ENCODE peak calls at places on chromosome 10, in nine cellular contexts. One of them, this sample, is unnamed.

GRCh38 chr10:42991442-42992098 is 85.3 kb upstream of the RET start:
- DNase-seq in fibroblast of the conjunctiva: no peak
- DNase-seq in AG10803: no peak
- DNase-seq in myocyte: no peak
- DNase-seq in stimulated activated CD4-positive, alpha-beta T cell treated with anti-CD3 and anti-CD28 coated beads, Interleukin-2, amount 100 ng/mL, for 24 hours: no peak
- DNase-seq in lung: no peak
- DNase-seq in GM04503: no peak
- DNase-seq in skeletal muscle cell: no peak
- DNase-seq in KG1: no peak
- DNase-seq in this sample: no peak

GRCh38 chr10:126240483-126240882 is 147.8 kb downstream of the ADAM12 start:
- DNase-seq in fibroblast of the conjunctiva: no peak
- DNase-seq in AG10803: no peak
- DNase-seq in myocyte: peak
- DNase-seq in stimulated activated CD4-positive, alpha-beta T cell treated with anti-CD3 and anti-CD28 coated beads, Interleukin-2, amount 100 ng/mL, for 24 hours: no peak
- DNase-seq in lung: no peak
- DNase-seq in GM04503: no peak
- DNase-seq in skeletal muscle cell: no peak
- DNase-seq in KG1: no peak
- DNase-seq in this sample: no peak

GRCh38 chr10:129939416-129940275 is 24.4 kb downstream of the EBF3 start:
- DNase-seq in fibroblast of the conjunctiva: no peak
- DNase-seq in AG10803: no peak
- DNase-seq in myocyte: no peak
- DNase-seq in stimulated activated CD4-positive, alpha-beta T cell treated with anti-CD3 and anti-CD28 coated beads, Interleukin-2, amount 100 ng/mL, for 24 hours: no peak
- DNase-seq in lung: no peak
- DNase-seq in GM04503: no peak
- DNase-seq in skeletal muscle cell: no peak
- DNase-seq in KG1: no peak
- DNase-seq in this sample: no peak

GRCh38 chr10:15541376-15541775 is 170.3 kb upstream of the FAM171A1 start:
- DNase-seq in fibroblast of the conjunctiva: no peak
- DNase-seq in AG10803: no peak
- DNase-seq in myocyte: no peak
- DNase-seq in stimulated activated CD4-positive, alpha-beta T cell treated with anti-CD3 and anti-CD28 coated beads, Interleukin-2, amount 100 ng/mL, for 24 hours: no peak
- DNase-seq in lung: no peak
- DNase-seq in GM04503: no peak
- DNase-seq in skeletal muscle cell: no peak
- DNase-seq in KG1: no peak
- DNase-seq in this sample: no peak

GRCh38 chr10:51619365-51619764 is 80.0 kb downstream of the CSTF2T start:
- DNase-seq in fibroblast of the conjunctiva: no peak
- DNase-seq in AG10803: no peak
- DNase-seq in myocyte: no peak
- DNase-seq in stimulated activated CD4-positive, alpha-beta T cell treated with anti-CD3 and anti-CD28 coated beads, Interleukin-2, amount 100 ng/mL, for 24 hours: no peak
- DNase-seq in lung: no peak
- DNase-seq in GM04503: no peak
- DNase-seq in skeletal muscle cell: no peak
- DNase-seq in KG1: no peak
- DNase-seq in this sample: no peak

GRCh38 chr10:47299989-47300931 is at the start of gene GDF10:
- DNase-seq in fibroblast of the conjunctiva: no peak
- DNase-seq in AG10803: no peak
- DNase-seq in myocyte: no peak
- DNase-seq in stimulated activated CD4-positive, alpha-beta T cell treated with anti-CD3 and anti-CD28 coated beads, Interleukin-2, amount 100 ng/mL, for 24 hours: peak
- DNase-seq in lung: no peak
- DNase-seq in GM04503: no peak
- DNase-seq in skeletal muscle cell: no peak
- DNase-seq in KG1: no peak
- DNase-seq in this sample: no peak

GRCh38 chr10:46253076-46254006 is 33.5 kb upstream of the ANTXRL start:
- DNase-seq in fibroblast of the conjunctiva: no peak
- DNase-seq in AG10803: no peak
- DNase-seq in myocyte: no peak
- DNase-seq in stimulated activated CD4-positive, alpha-beta T cell treated with anti-CD3 and anti-CD28 coated beads, Interleukin-2, amount 100 ng/mL, for 24 hours: no peak
- DNase-seq in lung: no peak
- DNase-seq in GM04503: no peak
- DNase-seq in skeletal muscle cell: no peak
- DNase-seq in KG1: no peak
- DNase-seq in this sample: no peak

GRCh38 chr10:91201213-91201996 is 19.1 kb upstream of the PCGF5 start:
- DNase-seq in fibroblast of the conjunctiva: no peak
- DNase-seq in AG10803: no peak
- DNase-seq in myocyte: no peak
- DNase-seq in stimulated activated CD4-positive, alpha-beta T cell treated with anti-CD3 and anti-CD28 coated beads, Interleukin-2, amount 100 ng/mL, for 24 hours: peak
- DNase-seq in lung: no peak
- DNase-seq in GM04503: no peak
- DNase-seq in skeletal muscle cell: no peak
- DNase-seq in KG1: no peak
- DNase-seq in this sample: no peak

GRCh38 chr10:80357000-80357803 is 621 bp downstream of the DYDC2 start:
- DNase-seq in fibroblast of the conjunctiva: no peak
- DNase-seq in AG10803: no peak
- DNase-seq in myocyte: no peak
- DNase-seq in stimulated activated CD4-positive, alpha-beta T cell treated with anti-CD3 and anti-CD28 coated beads, Interleukin-2, amount 100 ng/mL, for 24 hours: no peak
- DNase-seq in lung: no peak
- DNase-seq in GM04503: no peak
- DNase-seq in skeletal muscle cell: no peak
- DNase-seq in KG1: no peak
- DNase-seq in this sample: peak

GRCh38 chr10:33734393-33735110 is 400.1 kb upstream of the NRP1 start:
- DNase-seq in fibroblast of the conjunctiva: no peak
- DNase-seq in AG10803: no peak
- DNase-seq in myocyte: peak
- DNase-seq in stimulated activated CD4-positive, alpha-beta T cell treated with anti-CD3 and anti-CD28 coated beads, Interleukin-2, amount 100 ng/mL, for 24 hours: no peak
- DNase-seq in lung: no peak
- DNase-seq in GM04503: no peak
- DNase-seq in skeletal muscle cell: no peak
- DNase-seq in KG1: no peak
- DNase-seq in this sample: no peak

GRCh38 chr10:91220954-91221696 is 662 bp downstream of the PCGF5 start:
- DNase-seq in fibroblast of the conjunctiva: no peak
- DNase-seq in AG10803: peak
- DNase-seq in myocyte: peak
- DNase-seq in stimulated activated CD4-positive, alpha-beta T cell treated with anti-CD3 and anti-CD28 coated beads, Interleukin-2, amount 100 ng/mL, for 24 hours: peak
- DNase-seq in lung: peak
- DNase-seq in GM04503: no peak
- DNase-seq in skeletal muscle cell: no peak
- DNase-seq in KG1: no peak
- DNase-seq in this sample: no peak

GRCh38 chr10:122098924-122099323 is 110.0 kb downstream of the TACC2 start:
- DNase-seq in fibroblast of the conjunctiva: peak
- DNase-seq in AG10803: no peak
- DNase-seq in myocyte: peak
- DNase-seq in stimulated activated CD4-positive, alpha-beta T cell treated with anti-CD3 and anti-CD28 coated beads, Interleukin-2, amount 100 ng/mL, for 24 hours: no peak
- DNase-seq in lung: no peak
- DNase-seq in GM04503: no peak
- DNase-seq in skeletal muscle cell: peak
- DNase-seq in KG1: no peak
- DNase-seq in this sample: peak

GRCh38 chr10:130022501-130023299 is 58.6 kb upstream of the EBF3 start:
- DNase-seq in fibroblast of the conjunctiva: peak
- DNase-seq in AG10803: peak
- DNase-seq in myocyte: peak
- DNase-seq in stimulated activated CD4-positive, alpha-beta T cell treated with anti-CD3 and anti-CD28 coated beads, Interleukin-2, amount 100 ng/mL, for 24 hours: no peak
- DNase-seq in lung: no peak
- DNase-seq in GM04503: peak
- DNase-seq in skeletal muscle cell: peak
- DNase-seq in KG1: no peak
- DNase-seq in this sample: no peak

GRCh38 chr10:59346321-59346720 is 16.0 kb downstream of the FAM13C start:
- DNase-seq in fibroblast of the conjunctiva: no peak
- DNase-seq in AG10803: no peak
- DNase-seq in myocyte: peak
- DNase-seq in stimulated activated CD4-positive, alpha-beta T cell treated with anti-CD3 and anti-CD28 coated beads, Interleukin-2, amount 100 ng/mL, for 24 hours: no peak
- DNase-seq in lung: no peak
- DNase-seq in GM04503: no peak
- DNase-seq in skeletal muscle cell: no peak
- DNase-seq in KG1: no peak
- DNase-seq in this sample: no peak

GRCh38 chr10:90917231-90917967 is 3.5 kb downstream of the ANKRD1 start:
- DNase-seq in fibroblast of the conjunctiva: no peak
- DNase-seq in AG10803: no peak
- DNase-seq in myocyte: peak
- DNase-seq in stimulated activated CD4-positive, alpha-beta T cell treated with anti-CD3 and anti-CD28 coated beads, Interleukin-2, amount 100 ng/mL, for 24 hours: no peak
- DNase-seq in lung: no peak
- DNase-seq in GM04503: no peak
- DNase-seq in skeletal muscle cell: no peak
- DNase-seq in KG1: no peak
- DNase-seq in this sample: no peak

GRCh38 chr10:116671274-116671926 is 50.6 kb downstream of the PNLIPRP2 start:
- DNase-seq in fibroblast of the conjunctiva: no peak
- DNase-seq in AG10803: no peak
- DNase-seq in myocyte: no peak
- DNase-seq in stimulated activated CD4-positive, alpha-beta T cell treated with anti-CD3 and anti-CD28 coated beads, Interleukin-2, amount 100 ng/mL, for 24 hours: no peak
- DNase-seq in lung: no peak
- DNase-seq in GM04503: no peak
- DNase-seq in skeletal muscle cell: peak
- DNase-seq in KG1: no peak
- DNase-seq in this sample: no peak

GRCh38 chr10:103685880-103686669 is 169.3 kb downstream of the SH3PXD2A start:
- DNase-seq in fibroblast of the conjunctiva: peak
- DNase-seq in AG10803: peak
- DNase-seq in myocyte: peak
- DNase-seq in stimulated activated CD4-positive, alpha-beta T cell treated with anti-CD3 and anti-CD28 coated beads, Interleukin-2, amount 100 ng/mL, for 24 hours: peak
- DNase-seq in lung: peak
- DNase-seq in GM04503: peak
- DNase-seq in skeletal muscle cell: no peak
- DNase-seq in KG1: peak
- DNase-seq in this sample: no peak

GRCh38 chr10:82942572-82943091 is 1067.6 kb downstream of the NRG3 start:
- DNase-seq in fibroblast of the conjunctiva: peak
- DNase-seq in AG10803: peak
- DNase-seq in myocyte: no peak
- DNase-seq in stimulated activated CD4-positive, alpha-beta T cell treated with anti-CD3 and anti-CD28 coated beads, Interleukin-2, amount 100 ng/mL, for 24 hours: no peak
- DNase-seq in lung: peak
- DNase-seq in GM04503: peak
- DNase-seq in skeletal muscle cell: peak
- DNase-seq in KG1: no peak
- DNase-seq in this sample: no peak

GRCh38 chr10:129440722-129441316 is 26.2 kb upstream of the MGMT start:
- DNase-seq in fibroblast of the conjunctiva: no peak
- DNase-seq in AG10803: no peak
- DNase-seq in myocyte: no peak
- DNase-seq in stimulated activated CD4-positive, alpha-beta T cell treated with anti-CD3 and anti-CD28 coated beads, Interleukin-2, amount 100 ng/mL, for 24 hours: no peak
- DNase-seq in lung: no peak
- DNase-seq in GM04503: no peak
- DNase-seq in skeletal muscle cell: no peak
- DNase-seq in KG1: no peak
- DNase-seq in this sample: no peak

GRCh38 chr10:99172130-99172738 is 63.4 kb downstream of the HPSE2 start:
- DNase-seq in fibroblast of the conjunctiva: no peak
- DNase-seq in AG10803: peak
- DNase-seq in myocyte: peak
- DNase-seq in stimulated activated CD4-positive, alpha-beta T cell treated with anti-CD3 and anti-CD28 coated beads, Interleukin-2, amount 100 ng/mL, for 24 hours: no peak
- DNase-seq in lung: no peak
- DNase-seq in GM04503: no peak
- DNase-seq in skeletal muscle cell: no peak
- DNase-seq in KG1: no peak
- DNase-seq in this sample: peak

GRCh38 chr10:8042032-8042863 is 12.2 kb upstream of the GATA3 start:
- DNase-seq in fibroblast of the conjunctiva: no peak
- DNase-seq in AG10803: no peak
- DNase-seq in myocyte: no peak
- DNase-seq in stimulated activated CD4-positive, alpha-beta T cell treated with anti-CD3 and anti-CD28 coated beads, Interleukin-2, amount 100 ng/mL, for 24 hours: no peak
- DNase-seq in lung: no peak
- DNase-seq in GM04503: no peak
- DNase-seq in skeletal muscle cell: no peak
- DNase-seq in KG1: no peak
- DNase-seq in this sample: no peak

GRCh38 chr10:124536496-124537050 is 75.0 kb downstream of the LHPP start:
- DNase-seq in fibroblast of the conjunctiva: no peak
- DNase-seq in AG10803: no peak
- DNase-seq in myocyte: no peak
- DNase-seq in stimulated activated CD4-positive, alpha-beta T cell treated with anti-CD3 and anti-CD28 coated beads, Interleukin-2, amount 100 ng/mL, for 24 hours: no peak
- DNase-seq in lung: no peak
- DNase-seq in GM04503: no peak
- DNase-seq in skeletal muscle cell: no peak
- DNase-seq in KG1: no peak
- DNase-seq in this sample: no peak

GRCh38 chr10:104334965-104335650 is 3.2 kb downstream of the ITPRIP start:
- DNase-seq in fibroblast of the conjunctiva: no peak
- DNase-seq in AG10803: no peak
- DNase-seq in myocyte: no peak
- DNase-seq in stimulated activated CD4-positive, alpha-beta T cell treated with anti-CD3 and anti-CD28 coated beads, Interleukin-2, amount 100 ng/mL, for 24 hours: peak
- DNase-seq in lung: no peak
- DNase-seq in GM04503: no peak
- DNase-seq in skeletal muscle cell: no peak
- DNase-seq in KG1: no peak
- DNase-seq in this sample: no peak

GRCh38 chr10:683448-684071 is 5.9 kb downstream of the DIP2C start:
- DNase-seq in fibroblast of the conjunctiva: no peak
- DNase-seq in AG10803: peak
- DNase-seq in myocyte: peak
- DNase-seq in stimulated activated CD4-positive, alpha-beta T cell treated with anti-CD3 and anti-CD28 coated beads, Interleukin-2, amount 100 ng/mL, for 24 hours: no peak
- DNase-seq in lung: no peak
- DNase-seq in GM04503: peak
- DNase-seq in skeletal muscle cell: peak
- DNase-seq in KG1: no peak
- DNase-seq in this sample: no peak

GRCh38 chr10:61902448-61903183 is 1.1 kb downstream of the ARID5B start:
- DNase-seq in fibroblast of the conjunctiva: peak
- DNase-seq in AG10803: peak
- DNase-seq in myocyte: peak
- DNase-seq in stimulated activated CD4-positive, alpha-beta T cell treated with anti-CD3 and anti-CD28 coated beads, Interleukin-2, amount 100 ng/mL, for 24 hours: peak
- DNase-seq in lung: peak
- DNase-seq in GM04503: no peak
- DNase-seq in skeletal muscle cell: no peak
- DNase-seq in KG1: peak
- DNase-seq in this sample: peak

GRCh38 chr10:116109881-116110280 is 163.1 kb downstream of the GFRA1 start:
- DNase-seq in fibroblast of the conjunctiva: no peak
- DNase-seq in AG10803: no peak
- DNase-seq in myocyte: no peak
- DNase-seq in stimulated activated CD4-positive, alpha-beta T cell treated with anti-CD3 and anti-CD28 coated beads, Interleukin-2, amount 100 ng/mL, for 24 hours: no peak
- DNase-seq in lung: no peak
- DNase-seq in GM04503: no peak
- DNase-seq in skeletal muscle cell: no peak
- DNase-seq in KG1: no peak
- DNase-seq in this sample: no peak

GRCh38 chr10:124447741-124448466 is 1.9 kb downstream of the NKX1-2 start:
- DNase-seq in fibroblast of the conjunctiva: no peak
- DNase-seq in AG10803: no peak
- DNase-seq in myocyte: no peak
- DNase-seq in stimulated activated CD4-positive, alpha-beta T cell treated with anti-CD3 and anti-CD28 coated beads, Interleukin-2, amount 100 ng/mL, for 24 hours: no peak
- DNase-seq in lung: no peak
- DNase-seq in GM04503: no peak
- DNase-seq in skeletal muscle cell: no peak
- DNase-seq in KG1: no peak
- DNase-seq in this sample: no peak

GRCh38 chr10:29658984-29659769 is 24.4 kb upstream of the SVIL start:
- DNase-seq in fibroblast of the conjunctiva: peak
- DNase-seq in AG10803: peak
- DNase-seq in myocyte: peak
- DNase-seq in stimulated activated CD4-positive, alpha-beta T cell treated with anti-CD3 and anti-CD28 coated beads, Interleukin-2, amount 100 ng/mL, for 24 hours: peak
- DNase-seq in lung: peak
- DNase-seq in GM04503: peak
- DNase-seq in skeletal muscle cell: peak
- DNase-seq in KG1: peak
- DNase-seq in this sample: no peak

GRCh38 chr10:27330074-27330473 is 89.5 kb upstream of the ACBD5 start:
- DNase-seq in fibroblast of the conjunctiva: no peak
- DNase-seq in AG10803: no peak
- DNase-seq in myocyte: no peak
- DNase-seq in stimulated activated CD4-positive, alpha-beta T cell treated with anti-CD3 and anti-CD28 coated beads, Interleukin-2, amount 100 ng/mL, for 24 hours: no peak
- DNase-seq in lung: no peak
- DNase-seq in GM04503: no peak
- DNase-seq in skeletal muscle cell: no peak
- DNase-seq in KG1: no peak
- DNase-seq in this sample: no peak

GRCh38 chr10:124308351-124308645 is 110.4 kb downstream of the OAT start:
- DNase-seq in fibroblast of the conjunctiva: no peak
- DNase-seq in AG10803: no peak
- DNase-seq in myocyte: no peak
- DNase-seq in stimulated activated CD4-positive, alpha-beta T cell treated with anti-CD3 and anti-CD28 coated beads, Interleukin-2, amount 100 ng/mL, for 24 hours: no peak
- DNase-seq in lung: no peak
- DNase-seq in GM04503: no peak
- DNase-seq in skeletal muscle cell: no peak
- DNase-seq in KG1: no peak
- DNase-seq in this sample: no peak

GRCh38 chr10:29733323-29733722 is 98.6 kb upstream of the SVIL start:
- DNase-seq in fibroblast of the conjunctiva: no peak
- DNase-seq in AG10803: no peak
- DNase-seq in myocyte: no peak
- DNase-seq in stimulated activated CD4-positive, alpha-beta T cell treated with anti-CD3 and anti-CD28 coated beads, Interleukin-2, amount 100 ng/mL, for 24 hours: no peak
- DNase-seq in lung: no peak
- DNase-seq in GM04503: no peak
- DNase-seq in skeletal muscle cell: no peak
- DNase-seq in KG1: no peak
- DNase-seq in this sample: no peak

This sample was measured in NCI-H446 treated with DMSO at 0.1 percent for 48 hours.